ENCODE peak calls at places on chromosomes 16 and 17, in six cellular contexts. U is AG04450, N is breast epithelium, A is tibial artery, D is tibial nerve, E is colonic mucosa. K is an unnamed sample.

GRCh38 chr17:68255731-68256538 is 8.1 kb downstream of the AMZ2 start:
- DNase-seq in N (no peak), A (no peak), D (no peak), U (no peak), E (no peak), K (no peak)

GRCh38 chr17:43517615-43518386 is 28.3 kb downstream of the ETV4 start:
- DNase-seq in E (no peak), U (no peak), A (peak; percentile 55), N (no peak), D (no peak), K (no peak)

GRCh38 chr16:2814757-2815298 is 2.2 kb upstream of the PRSS21 start:
- DNase-seq in D (no peak), N (no peak), A (no peak), E (no peak), U (no peak), K (no peak)

GRCh38 chr16:23482778-23483177 is 27.5 kb downstream of the GGA2 start:
- DNase-seq in A (no peak), U (no peak), N (no peak), D (no peak), E (no peak), K (no peak)

GRCh38 chr16:48591976-48592375 is 18.0 kb downstream of the N4BP1 start:
- DNase-seq in N (no peak), D (no peak), E (no peak), U (no peak), A (no peak), K (no peak)

GRCh38 chr16:74601131-74601871 is 5.6 kb downstream of the GLG1 start:
- DNase-seq in E (peak; percentile 73), D (no peak), U (no peak), A (peak; percentile 3), N (no peak), K (no peak)

GRCh38 chr16:10964891-10965326 is 20.5 kb downstream of the CLEC16A start:
- DNase-seq in N (no peak), D (no peak), E (no peak), A (no peak), U (no peak), K (no peak)

GRCh38 chr17:46876353-46876887 is 25.0 kb downstream of the WNT9B start:
- DNase-seq in E (peak; percentile 68), D (no peak), A (no peak), N (no peak), U (no peak), K (no peak)

GRCh38 chr17:50026901-50027638 is 28.8 kb upstream of the ITGA3 start:
- DNase-seq in D (peak; percentile 94), E (peak; percentile 91), U (no peak), N (peak; percentile 81), A (peak; percentile 92), K (peak; percentile 47)

GRCh38 chr16:49194499-49195260 is 87.0 kb downstream of the CBLN1 start:
- DNase-seq in D (no peak), N (no peak), A (no peak), E (no peak), U (no peak), K (no peak)

GRCh38 chr16:4371481-4372314 is at the start of gene VASN:
- DNase-seq in N (peak; percentile 73), A (peak; percentile 94), D (peak; percentile 77), U (no peak), E (peak; percentile 79), K (peak; percentile 46)

GRCh38 chr17:6163632-6164319 is 93.6 kb downstream of the WSCD1 start:
- DNase-seq in U (no peak), D (no peak), A (no peak), E (no peak), N (no peak), K (no peak)

GRCh38 chr16:30112197-30113030 is 923 bp downstream of the GDPD3 start:
- DNase-seq in U (no peak), E (peak; percentile 83), N (no peak), A (peak; percentile 76), D (no peak), K (no peak)

GRCh38 chr16:16763449-16763848 is 384.5 kb downstream of the NPIPA7 start:
- DNase-seq in E (no peak), N (no peak), U (no peak), D (no peak), A (no peak), K (no peak)

GRCh38 chr16:11665071-11665491 is 3.2 kb upstream of the SNN start:
- DNase-seq in N (no peak), A (peak; percentile 56), U (no peak), D (no peak), E (no peak), K (no peak)

GRCh38 chr16:10521681-10522274 is 58.6 kb downstream of the EMP2 start:
- DNase-seq in D (peak; percentile 69), N (no peak), U (peak; percentile 6), A (peak; percentile 76), E (peak; percentile 77), K (peak; percentile 15)

GRCh38 chr17:39695089-39695474 is 4.8 kb upstream of the ERBB2 start:
- DNase-seq in A (no peak), N (no peak), U (no peak), E (no peak), D (no peak), K (no peak)

GRCh38 chr17:58531661-58532554 is 17.5 kb upstream of the MTMR4 start:
- DNase-seq in A (peak; percentile 80), U (no peak), E (peak; percentile 52), N (no peak), D (no peak), K (peak; percentile 74)

DNA sequence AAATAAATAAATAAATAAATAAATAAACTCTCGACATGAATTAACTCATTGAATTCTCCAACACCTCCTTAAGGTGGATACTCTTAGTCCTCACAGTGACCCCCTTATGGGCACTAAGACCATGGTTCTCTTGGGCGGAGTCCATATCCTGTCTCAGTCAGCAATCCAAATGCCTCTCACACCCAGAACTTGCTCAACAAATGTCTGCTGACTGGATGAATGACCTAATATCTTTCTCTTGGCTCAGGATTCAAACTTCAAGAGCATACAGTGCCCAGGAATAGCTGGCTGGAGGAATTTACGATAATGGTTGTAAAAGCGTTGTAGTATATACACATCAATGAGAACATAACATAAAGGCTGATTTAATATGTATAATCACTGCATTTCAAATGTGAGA is 6.8 kb upstream of the UBB start:
- DNase-seq in E (peak; percentile 42), N (no peak), U (no peak), A (no peak), D (peak; percentile 56), K (no peak)
- H3K27ac ChIP-seq in E (no peak overlapping the region), N (no peak overlapping the region), U (no peak overlapping the region), A (no peak overlapping the region), D (no peak overlapping the region), K (no peak overlapping the region)

GRCh38 chr17:17732444-17732843 is 51.2 kb downstream of the RAI1 start:
- DNase-seq in E (no peak), N (peak; percentile 76), A (no peak), D (no peak), U (no peak), K (no peak)
- H3K27ac ChIP-seq in E (no peak overlapping the region), N (peak overlapping the region; percentile 93), A (no peak overlapping the region), D (peak overlapping the region; percentile 40), U (no peak overlapping the region), K (peak overlapping the region; percentile 26)

GRCh38 chr17:10803350-10803749 is 549 bp downstream of the TMEM238L start:
- DNase-seq in U (no peak), N (no peak), A (no peak), E (no peak), D (no peak), K (no peak)
- H3K27ac ChIP-seq in U (no peak overlapping the region), N (no peak overlapping the region), A (no peak overlapping the region), E (peak overlapping the region; percentile 95), D (no peak overlapping the region), K (no peak overlapping the region)

GRCh38 chr17:81166033-81166472 is at the start of gene AATK:
- DNase-seq in D (no peak), N (no peak), U (no peak), A (no peak), E (no peak), K (no peak)
- H3K27ac ChIP-seq in D (peak within 1 kb of the TSS; percentile 87), N (no peak within 1 kb of the TSS), U (no peak within 1 kb of the TSS), A (no peak within 1 kb of the TSS), E (no peak within 1 kb of the TSS), K (peak within 1 kb of the TSS; percentile 96)

DNA sequence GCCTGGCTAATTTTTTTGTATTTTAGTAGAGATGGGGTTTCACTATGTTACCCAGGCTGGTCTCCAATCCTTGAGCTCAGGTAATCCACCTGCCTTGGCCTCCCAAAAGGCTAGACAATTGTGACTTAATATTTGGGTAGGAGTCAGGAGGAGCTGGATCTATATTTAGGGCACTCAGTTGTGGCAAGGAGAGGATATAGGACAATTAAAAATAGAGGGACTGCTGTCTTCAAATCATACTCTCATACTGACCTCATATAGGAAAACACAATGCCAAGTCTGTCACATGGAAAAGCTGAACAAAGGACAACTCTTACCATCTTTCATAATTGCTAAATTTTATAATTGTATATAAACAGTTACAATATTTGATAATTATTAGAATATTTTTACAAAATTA is 17.1 kb downstream of the IRX3 start:
- DNase-seq in A (no peak), E (no peak), D (no peak), N (no peak), U (no peak), K (no peak)
- H3K27ac ChIP-seq in A (no peak overlapping the region), E (no peak overlapping the region), D (no peak overlapping the region), N (no peak overlapping the region), U (no peak overlapping the region), K (no peak overlapping the region)

GRCh38 chr16:56234737-56235136 is 43.4 kb downstream of the GNAO1 start:
- DNase-seq in E (no peak), U (no peak), A (no peak), N (no peak), D (no peak), K (no peak)
- H3K27ac ChIP-seq in E (no peak overlapping the region), U (no peak overlapping the region), A (no peak overlapping the region), N (no peak overlapping the region), D (no peak overlapping the region), K (no peak overlapping the region)

DNA sequence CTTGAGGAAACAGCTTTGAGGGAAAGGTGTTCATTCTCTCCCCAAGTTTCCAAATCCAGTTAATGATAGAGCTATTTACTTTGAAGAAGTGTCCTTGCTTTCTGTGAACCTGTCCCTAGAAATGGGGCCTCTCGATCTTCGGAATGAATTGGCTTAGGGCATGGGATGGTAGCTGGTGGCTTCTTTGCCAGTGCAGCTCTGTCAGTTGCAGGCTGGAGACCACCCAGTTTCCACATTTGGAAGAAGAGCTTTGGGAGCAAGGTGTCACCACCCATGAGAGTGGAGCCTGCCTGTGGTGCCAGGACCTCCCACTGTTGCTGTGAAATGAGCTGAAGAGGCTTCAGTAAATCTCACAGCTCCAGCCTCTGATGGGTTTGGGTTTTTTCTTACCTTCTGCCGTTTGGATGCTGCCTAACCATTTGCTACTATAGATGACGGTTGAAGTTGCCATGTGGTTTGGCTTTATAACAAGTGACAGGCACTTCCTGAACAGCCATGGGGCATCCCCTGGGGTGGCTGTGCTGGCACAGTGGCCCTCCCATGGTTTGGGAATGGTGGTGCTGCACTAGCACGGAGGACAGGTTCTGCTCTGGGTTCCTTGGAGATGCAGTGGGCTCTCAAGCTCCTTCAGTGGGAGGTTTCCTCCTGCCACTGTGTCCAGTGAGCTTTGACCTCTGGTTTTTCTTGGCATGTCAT is 19.5 kb upstream of the SLC5A10 start:
- DNase-seq in E (no peak), A (no peak), U (no peak), N (no peak), D (no peak), K (no peak)
- H3K27ac ChIP-seq in E (no peak overlapping the region), A (no peak overlapping the region), U (no peak overlapping the region), N (no peak overlapping the region), D (no peak overlapping the region), K (no peak overlapping the region)